ENCODE peak calls at places on chromosomes 11 and 22, in six cellular contexts. N, F, X, Z, C and I are unnamed samples.
A peak's percentile ranks its signal among the peaks of the same experiment; 100 is the strongest.

GRCh38 chr22:22916215-22916951 is 28.8 kb downstream of the IGLL5 start:
- DNase-seq in C (no peak), F (no peak), X (no peak), Z (no peak), N (no peak), I (no peak)

GRCh38 chr22:21937821-21938070 is 14.9 kb downstream of the PPM1F start:
- DNase-seq in X (no peak), N (no peak), Z (no peak), C (no peak), F (no peak), I (no peak)

GRCh38 chr11:95456704-95457491 is 225.9 kb upstream of the SESN3 start:
- DNase-seq in N (no peak), X (no peak), F (no peak), C (no peak), Z (no peak), I (no peak)

GRCh38 chr11:16193897-16194381 is 162.4 kb downstream of the SOX6 start:
- DNase-seq in X (no peak), Z (no peak), F (no peak), N (no peak), C (no peak), I (no peak)

GRCh38 chr11:83006877-83007330 is 64.8 kb downstream of the RAB30 start:
- DNase-seq in F (peak; percentile 59), N (no peak), X (no peak), Z (no peak), C (no peak), I (no peak)

GRCh38 chr11:85855341-85855656 is at the start of gene CCDC83:
- DNase-seq in F (no peak), N (peak; percentile 65), X (no peak), C (no peak), Z (no peak), I (peak; percentile 90)

GRCh38 chr22:32660292-32660691 is 141.2 kb upstream of the TIMP3 start:
- DNase-seq in F (peak; percentile 54), Z (peak; percentile 69), N (peak; percentile 90), C (peak; percentile 66), X (peak; percentile 37), I (no peak)

GRCh38 chr11:534592-535518 is 521 bp downstream of the HRAS start:
- DNase-seq in X (no peak), C (peak; percentile 31), F (peak; percentile 87), N (peak; percentile 44), Z (no peak), I (no peak)

GRCh38 chr11:15199693-15200092 is 85.0 kb downstream of the INSC start:
- DNase-seq in F (no peak), N (no peak), C (no peak), X (no peak), Z (no peak), I (no peak)

GRCh38 chr22:50276143-50276542 is 6.0 kb upstream of the MAPK11 start:
- DNase-seq in C (peak; percentile 82), N (peak; percentile 71), X (no peak), F (peak; percentile 57), Z (peak; percentile 81), I (no peak)

GRCh38 chr11:60500276-60500935 is 7.8 kb downstream of the MS4A12 start:
- DNase-seq in N (peak; percentile 83), C (no peak), Z (no peak), F (no peak), X (no peak), I (no peak)

GRCh38 chr11:16326679-16327297 is 29.6 kb downstream of the SOX6 start:
- DNase-seq in C (no peak), X (no peak), Z (no peak), N (no peak), F (no peak), I (no peak)

GRCh38 chr22:27533105-27533504 is 268.5 kb downstream of the MN1 start:
- DNase-seq in F (no peak), C (no peak), Z (no peak), X (no peak), N (no peak), I (no peak)

GRCh38 chr11:131409307-131409706 is 38.9 kb downstream of the NTM start:
- DNase-seq in N (no peak), C (no peak), X (no peak), Z (no peak), F (no peak), I (no peak)

GRCh38 chr11:41983458-41983857 is 524.0 kb upstream of the LRRC4C start:
- DNase-seq in N (no peak), X (no peak), Z (no peak), C (no peak), F (no peak), I (no peak)

GRCh38 chr22:28604961-28605360 is 74.7 kb downstream of the TTC28 start:
- DNase-seq in X (no peak), Z (no peak), F (no peak), N (peak; percentile 43), C (no peak), I (no peak)

GRCh38 chr22:19896665-19897355 is 42.1 kb upstream of the GNB1L start:
- DNase-seq in F (no peak), C (no peak), Z (no peak), N (no peak), X (no peak), I (no peak)

GRCh38 chr11:107916671-107917241 is 11.5 kb upstream of the RAB39A start:
- DNase-seq in C (no peak), F (no peak), X (no peak), N (peak; percentile 73), Z (peak; percentile 28), I (no peak)

GRCh38 chr11:123665321-123665720 is 10.9 kb upstream of the SCN3B start:
- DNase-seq in Z (no peak), X (no peak), N (no peak), C (no peak), F (no peak), I (no peak)

GRCh38 chr11:95920460-95921105 is 3.3 kb downstream of the MTMR2 start:
- DNase-seq in N (no peak), C (no peak), F (no peak), Z (no peak), X (no peak), I (no peak)

GRCh38 chr22:23159287-23159622 is 14.0 kb downstream of the RAB36 start:
- DNase-seq in X (no peak), N (no peak), C (no peak), Z (no peak), F (no peak), I (no peak)

GRCh38 chr22:19909350-19910179 is 32.0 kb upstream of the COMT start:
- DNase-seq in N (peak; percentile 88), C (peak; percentile 85), X (peak; percentile 51), Z (peak; percentile 85), F (peak; percentile 86), I (no peak)

GRCh38 chr11:112163875-112164521 is at the start of gene IL18:
- DNase-seq in N (peak; percentile 69), Z (peak; percentile 88), X (peak; percentile 78), C (peak; percentile 88), F (no peak), I (no peak)

GRCh38 chr11:125772834-125773505 is 5.7 kb downstream of the PATE2 start:
- DNase-seq in N (no peak), C (no peak), Z (no peak), F (no peak), X (no peak), I (no peak)

GRCh38 chr11:2550606-2550970 is 105.8 kb downstream of the KCNQ1 start:
- DNase-seq in C (no peak), X (no peak), N (no peak), F (no peak), Z (peak; percentile 3), I (no peak)

GRCh38 chr11:34749666-34750659 is 129.1 kb downstream of the EHF start:
- DNase-seq in N (no peak), F (peak; percentile 94), X (no peak), C (peak; percentile 87), Z (peak; percentile 54), I (no peak)

GRCh38 chr11:117130879-117131278 is 13.2 kb upstream of the PAFAH1B2 start:
- DNase-seq in Z (no peak), X (no peak), C (no peak), F (no peak), N (no peak), I (no peak)

GRCh38 chr11:117134431-117134830 is 9.7 kb upstream of the PAFAH1B2 start:
- DNase-seq in C (no peak), F (no peak), Z (no peak), N (no peak), X (no peak), I (no peak)
- TF ChIP-seq POLR2AphosphoS5 in C (no peak), F (no peak), Z (no peak), N (no peak), X (no peak), I (no peak)

GRCh38 chr11:33311680-33312079 is 54.5 kb downstream of the HIPK3 start:
- DNase-seq in Z (no peak), X (no peak), N (no peak), F (no peak), C (no peak), I (no peak)
- H3K4me1 ChIP-seq in Z (peaks cover 7% of the 10 kb centered on the region), X (no peaks in the 10 kb centered on the region), N (peaks cover 23% of the 10 kb centered on the region), F (no peaks in the 10 kb centered on the region), C (peaks cover 33% of the 10 kb centered on the region), I (peaks cover 57% of the 10 kb centered on the region)

GRCh38 chr11:20668410-20668809 is 976 bp upstream of the NELL1 start:
- DNase-seq in C (no peak), X (no peak), F (no peak), Z (no peak), N (no peak), I (no peak)

GRCh38 chr11:20670932-20671403 is 1.6 kb downstream of the NELL1 start:
- DNase-seq in F (no peak), N (peak; percentile 67), X (no peak), Z (no peak), C (no peak), I (no peak)

GRCh38 chr11:20668844-20669832 is at the start of gene NELL1:
- DNase-seq in Z (no peak), N (peak; percentile 68), F (no peak), C (no peak), X (no peak), I (no peak)

GRCh38 chr11:20671856-20672546 is 2.6 kb downstream of the NELL1 start:
- DNase-seq in C (no peak), N (peak; percentile 34), F (no peak), Z (no peak), X (peak; percentile 0), I (no peak)

GRCh38 chr11:20669833-20670684 is 673 bp downstream of the NELL1 start:
- DNase-seq in F (no peak), C (no peak), N (peak; percentile 41), X (no peak), Z (no peak), I (no peak)
- H3K4me3 ChIP-seq in F (peak overlapping the region; percentile 13), C (peak overlapping the region; percentile 19), N (peak overlapping the region; percentile 77), X (no peak overlapping the region), Z (no peak overlapping the region), I (no peak overlapping the region)

DNA sequence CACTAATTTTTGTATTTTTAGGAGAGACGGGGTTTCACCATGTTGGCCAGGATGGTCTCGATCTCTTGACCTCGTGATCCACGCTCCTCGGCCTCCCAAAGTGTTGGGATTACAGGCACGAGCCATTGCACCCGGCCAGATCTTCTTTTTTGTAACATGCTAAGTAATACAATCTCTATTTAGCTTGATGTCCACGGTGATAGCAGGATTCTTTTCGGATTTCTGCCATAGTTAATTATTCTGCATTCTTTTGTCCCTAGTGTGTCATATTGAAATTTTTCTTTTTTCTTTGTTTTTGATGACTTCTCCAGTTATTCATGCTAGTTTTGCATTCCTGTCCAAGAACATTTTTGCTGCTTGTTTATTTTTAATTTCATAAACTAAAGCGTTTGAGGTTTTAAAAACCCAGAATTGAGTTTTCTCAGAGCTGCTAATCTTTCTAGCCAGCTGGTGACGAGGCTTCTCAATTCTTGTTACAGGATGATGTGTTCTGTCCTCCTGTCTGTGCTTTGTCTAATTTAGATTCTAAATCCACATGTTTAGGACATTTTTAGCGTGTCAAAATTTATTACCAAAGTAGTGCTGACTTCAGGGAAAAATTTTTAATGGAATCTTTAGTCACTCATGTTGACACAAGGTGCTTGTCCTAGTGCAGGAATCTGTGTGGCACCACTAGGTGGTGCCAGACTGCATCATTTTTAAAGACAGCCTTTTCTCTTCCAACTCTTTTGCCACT is 21.8 kb downstream of the NF2 start:
- DNase-seq in N (peak; percentile 61), F (peak; percentile 59), C (peak; percentile 60), Z (peak; percentile 34), X (no peak), I (no peak)
- TF ChIP-seq POLR2AphosphoS5 in N (no peak), F (peak; percentile 57), C (no peak), Z (peak; percentile 62), X (no peak), I (no peak)